ENCODE peak calls at places on chromosomes 3 and 15, in eight cellular contexts. One of them, this sample, is unnamed.

GRCh38 chr3:177308911-177309310 is 111.6 kb upstream of the TBL1XR1 start:
- DNase-seq in NCI-H510A: no peak
- DNase-seq in GM04504: no peak
- DNase-seq in endothelial cell: no peak
- DNase-seq in skeletal muscle cell: no peak
- DNase-seq in AG08396: no peak
- DNase-seq in GM23248: no peak
- DNase-seq in NAMALWA: no peak
- DNase-seq in this sample: no peak

GRCh38 chr15:52318729-52319500 is 23.3 kb upstream of the MYO5C start:
- DNase-seq in endothelial cell: no peak
- DNase-seq in skeletal muscle cell: no peak
- DNase-seq in NCI-H510A: no peak
- DNase-seq in GM04504: no peak
- DNase-seq in GM23248: no peak
- DNase-seq in NAMALWA: no peak
- DNase-seq in AG08396: no peak
- DNase-seq in this sample: no peak

GRCh38 chr3:12178091-12178820 is 19.5 kb upstream of the TIMP4 start:
- DNase-seq in NAMALWA: no peak
- DNase-seq in AG08396: peak
- DNase-seq in skeletal muscle cell: peak
- DNase-seq in GM04504: no peak
- DNase-seq in endothelial cell: no peak
- DNase-seq in NCI-H510A: no peak
- DNase-seq in GM23248: peak
- DNase-seq in this sample: peak

GRCh38 chr3:31999902-32000439 is 18.4 kb downstream of the ZNF860 start:
- DNase-seq in GM23248: no peak
- DNase-seq in GM04504: no peak
- DNase-seq in NAMALWA: no peak
- DNase-seq in endothelial cell: no peak
- DNase-seq in skeletal muscle cell: no peak
- DNase-seq in AG08396: no peak
- DNase-seq in NCI-H510A: no peak
- DNase-seq in this sample: no peak

GRCh38 chr3:128431803-128432300 is 34.8 kb downstream of the DNAJB8 start:
- DNase-seq in NAMALWA: no peak
- DNase-seq in GM23248: no peak
- DNase-seq in GM04504: no peak
- DNase-seq in endothelial cell: no peak
- DNase-seq in AG08396: no peak
- DNase-seq in NCI-H510A: no peak
- DNase-seq in skeletal muscle cell: no peak
- DNase-seq in this sample: no peak

GRCh38 chr3:72797773-72798543 is 50.3 kb downstream of the SHQ1 start:
- DNase-seq in GM23248: peak
- DNase-seq in endothelial cell: no peak
- DNase-seq in NAMALWA: no peak
- DNase-seq in NCI-H510A: no peak
- DNase-seq in skeletal muscle cell: no peak
- DNase-seq in GM04504: no peak
- DNase-seq in AG08396: peak
- DNase-seq in this sample: no peak

GRCh38 chr3:27923349-27924068 is 201.4 kb upstream of the EOMES start:
- DNase-seq in GM04504: no peak
- DNase-seq in endothelial cell: no peak
- DNase-seq in skeletal muscle cell: no peak
- DNase-seq in AG08396: no peak
- DNase-seq in NAMALWA: no peak
- DNase-seq in GM23248: no peak
- DNase-seq in NCI-H510A: no peak
- DNase-seq in this sample: no peak

GRCh38 chr15:94587071-94587470 is 355.7 kb downstream of the MCTP2 start:
- DNase-seq in AG08396: no peak
- DNase-seq in skeletal muscle cell: no peak
- DNase-seq in NCI-H510A: no peak
- DNase-seq in endothelial cell: no peak
- DNase-seq in GM04504: no peak
- DNase-seq in NAMALWA: no peak
- DNase-seq in GM23248: no peak
- DNase-seq in this sample: no peak

GRCh38 chr3:17800232-17800631 is 57.8 kb upstream of the TBC1D5 start:
- DNase-seq in endothelial cell: no peak
- DNase-seq in AG08396: no peak
- DNase-seq in NAMALWA: no peak
- DNase-seq in skeletal muscle cell: no peak
- DNase-seq in GM04504: no peak
- DNase-seq in NCI-H510A: no peak
- DNase-seq in GM23248: peak
- DNase-seq in this sample: no peak

GRCh38 chr3:177446160-177446559 is 248.9 kb upstream of the TBL1XR1 start:
- DNase-seq in endothelial cell: no peak
- DNase-seq in NCI-H510A: no peak
- DNase-seq in GM04504: no peak
- DNase-seq in NAMALWA: no peak
- DNase-seq in GM23248: no peak
- DNase-seq in skeletal muscle cell: no peak
- DNase-seq in AG08396: no peak
- DNase-seq in this sample: no peak

GRCh38 chr3:33942483-33943150 is 144.2 kb downstream of the PDCD6IP start:
- DNase-seq in AG08396: no peak
- DNase-seq in NCI-H510A: no peak
- DNase-seq in GM23248: peak
- DNase-seq in endothelial cell: no peak
- DNase-seq in NAMALWA: no peak
- DNase-seq in GM04504: no peak
- DNase-seq in skeletal muscle cell: no peak
- DNase-seq in this sample: no peak

GRCh38 chr3:141050576-141050912 is 603 bp upstream of the SPSB4 start:
- DNase-seq in AG08396: no peak
- DNase-seq in endothelial cell: no peak
- DNase-seq in NCI-H510A: no peak
- DNase-seq in NAMALWA: no peak
- DNase-seq in GM23248: no peak
- DNase-seq in GM04504: no peak
- DNase-seq in skeletal muscle cell: no peak
- DNase-seq in this sample: no peak